ENCODE peak calls at places on chromosomes 5 and 9, in ten cellular contexts. W is right atrium auricular region; Z is kidney; G is PC-3; Q is CD4-positive, alpha-beta T cell; B is HCT116; A is GM10248; T is cardiac fibroblast; I is ascending aorta; M is thyroid gland. O is an unnamed sample.

GRCh38 chr9:123216387-123216786 is 52.0 kb downstream of the STRBP start:
- DNase-seq in Q (no peak), A (no peak), T (no peak), B (no peak), Z (no peak), G (no peak), M (no peak), W (no peak), I (no peak), O (no peak)

GRCh38 chr5:117833666-117834065 is 1154.7 kb downstream of the DTWD2 start:
- DNase-seq in B (no peak), I (no peak), T (no peak), A (no peak), G (no peak), Q (no peak), M (no peak), W (no peak), Z (no peak), O (no peak)

GRCh38 chr5:142433526-142434321 is 108.9 kb upstream of the SPRY4 start:
- DNase-seq in I (no peak), W (no peak), Z (no peak), M (no peak), B (no peak), T (peak), Q (no peak), A (no peak), G (no peak), O (no peak)

GRCh38 chr5:37837101-37838032 is 2.5 kb downstream of the GDNF start:
- DNase-seq in T (peak), B (peak), G (peak), M (peak), W (peak), A (peak), Q (peak), Z (peak), I (peak), O (peak)

GRCh38 chr5:9056046-9056445 is 489.8 kb downstream of the SEMA5A start:
- DNase-seq in M (no peak), I (no peak), Q (no peak), W (no peak), Z (no peak), A (no peak), G (no peak), T (no peak), B (no peak), O (peak)

GRCh38 chr5:169945831-169946261 is 34.4 kb downstream of the INSYN2B start:
- DNase-seq in M (peak), B (no peak), I (no peak), T (peak), A (no peak), Z (peak), W (peak), Q (no peak), G (peak), O (peak)

GRCh38 chr9:123434619-123435240 is 78.7 kb downstream of the CRB2 start:
- DNase-seq in I (peak), B (no peak), G (no peak), W (no peak), A (no peak), T (peak), Z (no peak), M (no peak), Q (no peak), O (no peak)

GRCh38 chr5:81754621-81755020 is 3.7 kb upstream of the SSBP2 start:
- DNase-seq in B (no peak), Q (no peak), W (no peak), G (no peak), A (no peak), M (no peak), I (no peak), T (no peak), Z (no peak), O (no peak)

GRCh38 chr9:130450344-130451003 is 5.7 kb downstream of the ASS1 start:
- DNase-seq in I (no peak), M (no peak), G (no peak), Z (peak), A (no peak), Q (no peak), T (no peak), W (no peak), B (no peak), O (peak)

GRCh38 chr9:130446111-130446861 is 1.5 kb downstream of the ASS1 start:
- DNase-seq in I (peak), W (peak), Q (no peak), T (peak), G (peak), A (no peak), Z (peak), M (peak), B (no peak), O (peak)

GRCh38 chr9:130447193-130447816 is 2.5 kb downstream of the ASS1 start:
- DNase-seq in B (no peak), M (peak), Z (no peak), Q (no peak), I (no peak), G (no peak), T (no peak), A (no peak), W (no peak), O (no peak)

GRCh38 chr9:130448771-130449170 is 4.0 kb downstream of the ASS1 start:
- DNase-seq in G (no peak), T (no peak), M (no peak), Z (no peak), I (no peak), A (no peak), W (no peak), B (no peak), Q (no peak), O (no peak)

DNA sequence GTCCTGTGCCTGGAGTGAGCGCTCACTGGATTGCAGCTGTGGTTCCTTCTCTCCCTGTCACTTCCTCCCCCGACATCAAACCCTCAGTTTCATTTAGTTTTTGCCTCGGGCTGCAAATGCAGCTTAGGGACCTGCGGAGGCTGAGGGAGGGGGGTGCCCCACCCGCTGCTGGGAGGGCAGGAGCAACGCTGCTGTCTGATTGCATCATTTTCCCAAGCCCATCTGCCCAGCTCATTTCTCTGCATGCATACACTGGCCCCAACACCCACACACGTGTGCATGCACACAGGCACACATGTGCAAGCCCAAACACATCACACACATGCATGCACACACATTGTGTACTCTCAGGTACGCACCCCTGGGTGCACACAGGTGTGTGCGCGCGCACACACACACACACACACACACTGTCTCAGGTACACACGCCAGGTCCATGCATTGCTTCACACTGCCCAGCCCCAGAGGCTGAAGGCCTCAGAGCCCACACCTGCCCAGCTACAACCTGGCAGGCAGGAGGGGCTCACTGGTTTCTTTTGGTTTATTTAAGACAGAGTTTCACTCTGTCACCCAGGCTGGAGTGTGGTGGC is 3.4 kb downstream of the ASS1 start:
- DNase-seq in G (no peak), W (no peak), Q (no peak), I (no peak), Z (no peak), M (no peak), T (no peak), A (no peak), B (no peak), O (peak)
- TF ChIP-seq CTCF in G (no peak), W (no peak), Q (no peak), I (no peak), Z (no peak), M (no peak), T (no peak), A (no peak), B (no peak), O (no peak)

GRCh38 chr5:78805474-78806124 is 157.0 kb upstream of the LHFPL2 start:
- DNase-seq in Q (no peak), I (no peak), T (no peak), G (no peak), M (no peak), Z (no peak), B (no peak), A (no peak), W (no peak), O (no peak)

GRCh38 chr5:78808380-78808779 is 159.8 kb upstream of the LHFPL2 start:
- DNase-seq in G (no peak), Z (no peak), M (peak), A (no peak), T (no peak), I (no peak), Q (no peak), W (no peak), B (no peak), O (no peak)

GRCh38 chr5:78808818-78809217 is 160.2 kb upstream of the LHFPL2 start:
- DNase-seq in G (no peak), Z (no peak), T (no peak), A (no peak), B (no peak), M (no peak), I (no peak), W (no peak), Q (no peak), O (no peak)

GRCh38 chr5:78804995-78805394 is 156.4 kb upstream of the LHFPL2 start:
- DNase-seq in B (no peak), A (no peak), W (no peak), G (no peak), T (no peak), M (no peak), I (no peak), Z (no peak), Q (no peak), O (no peak)

GRCh38 chr5:78806544-78806943 is 158.0 kb upstream of the LHFPL2 start:
- DNase-seq in W (no peak), A (no peak), Q (no peak), I (no peak), Z (no peak), T (peak), M (no peak), B (peak), G (peak), O (peak)
- TF ChIP-seq CTCF in W (no peak), A (no peak), Q (no peak), I (no peak), Z (no peak), T (no peak), M (no peak), B (no peak), G (no peak), O (no peak)

GRCh38 chr9:23322392-23322791 is 503.6 kb downstream of the ELAVL2 start:
- DNase-seq in T (peak), Q (no peak), G (peak), W (no peak), I (no peak), Z (no peak), M (no peak), B (no peak), A (no peak), O (peak)
- TF ChIP-seq CTCF in T (no peak), Q (no peak), G (peak), W (no peak), I (no peak), Z (no peak), M (no peak), B (no peak), A (peak), O (peak)

GRCh38 chr9:124756011-124756410 is 15.1 kb downstream of the NR6A1 start:
- DNase-seq in W (no peak), T (no peak), A (no peak), Z (no peak), G (no peak), B (no peak), Q (no peak), I (no peak), M (no peak), O (no peak)

GRCh38 chr9:124757589-124757988 is 13.5 kb downstream of the NR6A1 start:
- DNase-seq in M (no peak), G (no peak), T (no peak), A (no peak), W (no peak), I (no peak), B (no peak), Z (no peak), Q (no peak), O (no peak)

GRCh38 chr9:124752967-124753366 is 18.1 kb downstream of the NR6A1 start:
- DNase-seq in M (no peak), Z (no peak), W (no peak), B (no peak), A (no peak), G (peak), T (peak), I (no peak), Q (no peak), O (no peak)

GRCh38 chr9:124755061-124755460 is 16.1 kb downstream of the NR6A1 start:
- DNase-seq in A (no peak), B (no peak), G (no peak), T (no peak), Z (no peak), M (no peak), Q (no peak), I (no peak), W (no peak), O (no peak)

DNA sequence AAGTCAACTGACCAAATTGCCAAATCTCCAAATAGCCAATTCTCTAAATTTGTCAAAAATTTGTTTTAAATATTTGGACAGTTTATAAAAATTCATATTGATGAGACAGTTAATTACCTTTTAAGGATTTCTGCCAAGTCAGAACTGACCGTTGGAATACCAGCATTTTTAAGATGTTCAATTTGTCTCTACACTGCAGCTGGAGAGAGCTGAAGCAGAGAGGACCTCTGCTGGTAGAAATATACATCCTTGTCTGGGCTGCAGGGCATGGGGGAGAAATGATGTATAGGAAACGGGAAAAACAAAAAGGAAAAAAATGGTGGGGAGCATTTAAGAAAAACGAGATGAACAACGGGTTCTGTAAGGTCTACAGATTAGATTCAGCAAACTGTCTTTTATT is 16.8 kb downstream of the NR6A1 start:
- DNase-seq in W (no peak), B (no peak), I (no peak), Z (no peak), M (no peak), T (peak), A (no peak), G (peak), Q (no peak), O (peak)
- TF ChIP-seq CTCF in W (peak), B (peak), I (no peak), Z (no peak), M (no peak), T (peak), A (peak), G (peak), Q (no peak), O (peak)

GRCh38 chr5:168086736-168087135 is 204.7 kb upstream of the WWC1 start:
- DNase-seq in B (no peak), I (no peak), T (no peak), G (no peak), Q (no peak), W (no peak), A (no peak), Z (no peak), M (no peak), O (no peak)
- TF ChIP-seq CTCF in B (no peak), I (no peak), T (no peak), G (no peak), Q (no peak), W (no peak), A (no peak), Z (no peak), M (no peak), O (no peak)

GRCh38 chr9:129675656-129676055 is 10.2 kb downstream of the PRRX2 start:
- DNase-seq in G (no peak), Z (no peak), I (no peak), B (no peak), Q (no peak), M (no peak), T (no peak), W (no peak), A (no peak), O (no peak)

GRCh38 chr9:129678844-129679243 is 13.4 kb downstream of the PRRX2 start:
- DNase-seq in M (no peak), W (no peak), T (no peak), A (no peak), Q (no peak), B (no peak), I (peak), G (no peak), Z (no peak), O (no peak)

GRCh38 chr9:129676970-129677369 is 11.5 kb downstream of the PRRX2 start:
- DNase-seq in Z (no peak), W (no peak), Q (no peak), I (peak), G (no peak), A (no peak), M (no peak), B (no peak), T (peak), O (no peak)

GRCh38 chr9:129676287-129676686 is 10.8 kb downstream of the PRRX2 start:
- DNase-seq in B (no peak), Z (no peak), W (no peak), T (no peak), A (no peak), I (no peak), Q (no peak), G (no peak), M (no peak), O (no peak)

GRCh38 chr9:129677456-129677855 is 12.0 kb downstream of the PRRX2 start:
- DNase-seq in A (no peak), T (no peak), W (no peak), I (no peak), Q (no peak), Z (no peak), G (no peak), M (no peak), B (no peak), O (no peak)
- TF ChIP-seq CTCF in A (no peak), T (no peak), W (no peak), I (no peak), Q (no peak), Z (no peak), G (no peak), M (no peak), B (no peak), O (no peak)

DNA sequence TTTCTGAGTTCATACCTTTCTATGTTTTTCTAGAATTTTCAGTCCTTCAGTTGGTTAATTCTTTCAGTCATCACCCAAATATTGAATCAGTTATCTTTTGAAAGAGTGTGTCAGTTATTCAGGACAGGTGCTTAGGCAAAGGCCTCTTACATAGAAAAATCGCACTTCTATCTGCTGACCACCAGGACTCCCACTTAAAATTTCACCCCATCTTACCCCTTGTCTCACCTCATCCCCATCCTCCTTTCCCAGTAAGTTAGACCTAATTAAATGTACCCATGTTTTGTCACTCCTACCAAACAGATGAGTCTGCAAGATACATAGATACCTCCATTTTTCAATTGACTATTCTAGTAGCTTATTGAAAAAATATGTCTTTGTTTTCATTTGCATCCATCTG is 159.9 kb upstream of the PIK3R1 start:
- DNase-seq in T (no peak), G (no peak), Z (no peak), W (no peak), A (no peak), M (no peak), B (no peak), Q (no peak), I (no peak), O (no peak)
- TF ChIP-seq CTCF in T (no peak), G (no peak), Z (no peak), W (no peak), A (no peak), M (no peak), B (no peak), Q (no peak), I (no peak), O (no peak)

GRCh38 chr9:99820330-99821186 is 1.1 kb upstream of the NR4A3 start:
- DNase-seq in M (peak), Z (peak), T (peak), A (peak), W (peak), I (peak), G (peak), B (no peak), Q (peak), O (peak)

GRCh38 chr9:99818439-99818992 is 3.2 kb upstream of the NR4A3 start:
- DNase-seq in A (no peak), Q (no peak), I (no peak), W (no peak), T (no peak), B (no peak), Z (no peak), G (no peak), M (no peak), O (no peak)

GRCh38 chr9:99821187-99822095 is at the start of gene NR4A3:
- DNase-seq in Q (peak), A (peak), G (peak), T (peak), W (peak), M (peak), B (peak), Z (peak), I (peak), O (peak)

GRCh38 chr9:99819123-99819483 is 2.6 kb upstream of the NR4A3 start:
- DNase-seq in Z (no peak), M (no peak), Q (no peak), B (no peak), G (no peak), A (no peak), T (no peak), W (no peak), I (no peak), O (no peak)

DNA sequence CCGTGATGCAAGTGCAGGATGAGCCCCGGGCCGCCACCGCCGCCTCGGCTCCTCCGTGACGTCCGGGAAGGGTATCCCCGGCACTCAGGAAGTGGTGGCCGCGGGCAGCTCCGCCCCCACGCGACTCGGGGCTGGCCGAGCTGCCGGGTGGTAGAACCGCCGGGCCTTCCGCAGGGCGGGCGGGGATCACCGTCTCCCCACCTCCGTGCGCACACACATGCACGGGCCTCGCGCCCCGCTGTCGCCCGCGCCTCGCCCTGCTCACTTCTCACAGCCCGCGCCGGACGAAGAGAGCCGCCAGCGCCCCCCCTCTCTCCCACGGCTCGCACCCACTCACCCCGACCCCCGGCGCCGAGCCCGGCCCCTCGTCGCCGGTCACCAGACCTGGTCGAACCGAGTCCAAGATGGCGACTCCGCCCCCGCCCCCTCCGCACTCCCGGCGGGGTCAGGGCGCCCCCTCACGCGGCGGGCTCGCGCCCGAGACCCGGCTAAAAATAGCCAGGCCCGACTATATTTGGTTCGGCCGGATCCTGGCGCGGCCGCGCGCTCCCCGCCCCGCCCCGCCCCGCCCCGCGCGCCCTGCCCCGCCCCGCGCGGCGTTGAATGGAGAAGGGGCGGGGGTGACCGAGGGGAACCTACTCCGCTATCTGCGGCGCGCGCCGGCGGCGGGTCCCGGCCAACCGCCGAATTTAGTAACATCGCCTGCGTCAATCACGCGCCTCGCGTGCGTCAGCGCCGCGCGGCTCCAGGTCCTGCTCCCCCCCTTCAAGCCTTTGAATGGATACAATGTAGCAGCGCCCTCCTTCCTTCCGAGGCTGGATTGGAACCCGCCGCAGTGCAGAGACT is 2.0 kb upstream of the NR4A3 start:
- DNase-seq in B (peak), Z (peak), A (peak), G (peak), M (peak), W (peak), T (peak), Q (peak), I (peak), O (peak)
- TF ChIP-seq CTCF in B (no peak), Z (no peak), A (peak), G (peak), M (no peak), W (peak), T (peak), Q (no peak), I (no peak), O (no peak)

O was measured in MCF 10A.